ENCODE peak calls at places on chromosome 6, in four cellular contexts. Q, V, S and M are unnamed samples.

GRCh38 chr6:17790486-17790885 is 83.8 kb upstream of the NUP153 start:
- DNase-seq in V (no peak), Q (no peak), S (no peak), M (no peak)

GRCh38 chr6:67184405-67184804 is 1450.7 kb upstream of the ADGRB3 start:
- DNase-seq in V (no peak), Q (no peak), S (no peak), M (no peak)

GRCh38 chr6:42819803-42820508 is 38.1 kb downstream of the BICRAL start:
- DNase-seq in Q (no peak), V (no peak), S (no peak), M (no peak)

GRCh38 chr6:108874470-108875160 is 26.4 kb downstream of the ARMC2 start:
- DNase-seq in V (peak), S (no peak), Q (peak), M (no peak)

GRCh38 chr6:13117561-13117960 is 210.8 kb downstream of the TBC1D7 start:
- DNase-seq in Q (no peak), V (no peak), S (no peak), M (no peak)

GRCh38 chr6:37173573-37174195 is 3.7 kb downstream of the PIM1 start:
- DNase-seq in Q (no peak), V (no peak), S (no peak), M (no peak)

GRCh38 chr6:56741472-56741871 is 98.8 kb upstream of the DST start:
- DNase-seq in S (no peak), V (no peak), Q (no peak), M (no peak)

GRCh38 chr6:49497308-49497707 is 2.4 kb upstream of the GLYATL3 start:
- DNase-seq in S (no peak), V (no peak), Q (no peak), M (no peak)

GRCh38 chr6:87697581-87698552 is 4.2 kb downstream of the AKIRIN2 start:
- DNase-seq in S (no peak), V (no peak), Q (no peak), M (no peak)

GRCh38 chr6:37059344-37060194 is 54.1 kb downstream of the FGD2 start:
- DNase-seq in V (no peak), Q (no peak), S (peak), M (peak)

GRCh38 chr6:33892581-33893346 is 89.0 kb upstream of the MLN start:
- DNase-seq in Q (no peak), V (no peak), S (no peak), M (no peak)

GRCh38 chr6:83309344-83309743 is 116.2 kb downstream of the RWDD2A start:
- DNase-seq in S (no peak), V (no peak), Q (no peak), M (no peak)